ENCODE peak calls at places on chromosomes 11 and 22, in ten cellular contexts. O is sigmoid colon, A is tibial artery, Q is fibroblast of the aortic adventitia, F is kidney epithelial cell, V is fibroblast of pulmonary artery, R is NB4, E is omental fat pad, M is lower leg skin, C is body of pancreas. D is an unnamed sample.

GRCh38 chr11:35590412-35590811 is 27.8 kb upstream of the FJX1 start:
- DNase-seq in V (no peak), R (no peak), A (no peak), F (no peak), O (no peak), E (no peak), C (no peak), M (no peak), Q (peak), D (no peak)

GRCh38 chr22:17884951-17885350 is 110.7 kb upstream of the BID start:
- DNase-seq in A (no peak), V (no peak), R (no peak), E (no peak), M (no peak), Q (no peak), C (no peak), F (no peak), O (no peak), D (no peak)

GRCh38 chr22:22087854-22088657 is 105.5 kb upstream of the TOP3B start:
- DNase-seq in R (no peak), Q (no peak), F (no peak), A (no peak), E (no peak), M (no peak), C (no peak), V (no peak), O (no peak), D (no peak)

GRCh38 chr11:68796779-68797178 is 44.9 kb downstream of the CPT1A start:
- DNase-seq in R (no peak), F (no peak), M (no peak), V (no peak), E (no peak), C (no peak), A (no peak), Q (no peak), O (no peak), D (no peak)

GRCh38 chr11:118027694-118028093 is 41.5 kb downstream of the IL10RA start:
- DNase-seq in R (no peak), Q (no peak), A (no peak), E (no peak), V (no peak), C (no peak), M (no peak), O (no peak), F (no peak), D (no peak)

GRCh38 chr11:117179048-117179999 is 781 bp downstream of the SIDT2 start:
- DNase-seq in V (peak), O (peak), E (peak), Q (peak), A (no peak), R (peak), M (no peak), C (no peak), F (no peak), D (peak)

GRCh38 chr11:110086892-110087309 is 6.3 kb upstream of the ZC3H12C start:
- DNase-seq in F (no peak), Q (peak), M (peak), O (no peak), C (peak), R (no peak), A (peak), V (peak), E (no peak), D (no peak)

GRCh38 chr11:57539342-57539741 is 1.9 kb downstream of the SMTNL1 start:
- DNase-seq in E (no peak), O (no peak), R (no peak), M (no peak), Q (no peak), F (no peak), C (no peak), A (no peak), V (no peak), D (no peak)

GRCh38 chr11:15006139-15006759 is 34.1 kb upstream of the CALCA start:
- DNase-seq in R (peak), E (no peak), C (no peak), V (peak), Q (peak), O (no peak), A (no peak), M (no peak), F (peak), D (no peak)

GRCh38 chr22:32725369-32725988 is 76.0 kb upstream of the TIMP3 start:
- DNase-seq in E (no peak), C (no peak), F (no peak), Q (no peak), M (no peak), R (no peak), O (no peak), A (no peak), V (no peak), D (no peak)

GRCh38 chr11:114195981-114196731 is 100.0 kb upstream of the NNMT start:
- DNase-seq in M (no peak), Q (peak), E (no peak), R (peak), F (no peak), V (peak), A (no peak), O (no peak), C (peak), D (no peak)

GRCh38 chr11:59708537-59708936 is 5.1 kb downstream of the OR10V1 start:
- DNase-seq in Q (no peak), V (no peak), M (no peak), E (no peak), R (no peak), F (no peak), C (no peak), A (no peak), O (no peak), D (no peak)

GRCh38 chr11:88338223-88338661 is 706 bp upstream of the CTSC start:
- DNase-seq in O (peak), R (peak), M (peak), Q (peak), E (no peak), V (peak), A (peak), F (no peak), C (peak), D (peak)

GRCh38 chr11:130383363-130384168 is 44.8 kb downstream of the ADAMTS8 start:
- DNase-seq in M (no peak), O (no peak), A (no peak), V (peak), F (peak), R (peak), E (no peak), C (no peak), Q (peak), D (no peak)

GRCh38 chr11:118241191-118242098 is 10.7 kb downstream of the MPZL3 start:
- DNase-seq in R (peak), O (no peak), V (peak), E (no peak), F (no peak), A (no peak), C (peak), Q (peak), M (no peak), D (peak)

GRCh38 chr11:106021967-106022794 is at the start of gene MSANTD4:
- DNase-seq in O (peak), A (peak), E (peak), R (peak), M (peak), V (peak), Q (peak), F (peak), C (peak), D (peak)
- TF ChIP-seq CTCF in O (no peak), A (peak), E (no peak), R (no peak), M (no peak), V (no peak), Q (no peak), F (no peak), C (no peak), D (no peak)

DNA sequence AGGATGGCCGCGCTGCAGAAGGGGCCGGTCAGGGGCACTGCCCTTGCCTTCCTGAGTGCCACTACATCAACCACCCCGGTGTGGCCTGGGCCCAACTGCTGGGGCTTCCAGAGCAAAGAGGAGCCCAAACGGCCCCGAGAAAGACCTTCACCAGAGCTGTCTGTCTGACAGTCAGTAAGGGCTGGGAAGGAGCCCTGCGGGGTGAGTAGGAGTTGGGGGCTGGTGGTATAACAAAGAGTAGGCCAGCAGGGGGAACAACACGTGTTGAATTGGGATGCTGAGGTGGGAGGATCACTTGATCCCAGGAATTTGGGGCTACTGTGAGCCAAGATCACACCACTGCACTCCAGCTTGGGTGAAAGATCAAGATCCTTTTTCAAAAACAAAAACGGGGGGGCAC is 3.9 kb downstream of the GSTT4 start:
- DNase-seq in Q (no peak), R (no peak), F (no peak), O (no peak), A (no peak), E (no peak), V (no peak), C (no peak), M (no peak), D (no peak)
- TF ChIP-seq CTCF in Q (no peak), R (no peak), F (no peak), O (no peak), A (no peak), E (no peak), V (no peak), C (no peak), M (no peak), D (no peak)

GRCh38 chr11:64331569-64332371 is 8.2 kb upstream of the CCDC88B start:
- DNase-seq in O (peak), C (peak), V (peak), M (no peak), Q (peak), E (peak), F (peak), A (peak), R (peak), D (peak)

GRCh38 chr11:64327338-64327737 is 9.4 kb downstream of the PRDX5 start:
- DNase-seq in A (no peak), R (no peak), E (no peak), O (no peak), F (no peak), Q (no peak), V (no peak), M (no peak), C (no peak), D (no peak)

GRCh38 chr11:64333556-64333955 is 6.4 kb upstream of the CCDC88B start:
- DNase-seq in Q (no peak), F (no peak), A (no peak), V (no peak), C (no peak), R (no peak), O (no peak), M (no peak), E (no peak), D (no peak)

GRCh38 chr11:64327993-64328392 is 10.1 kb downstream of the PRDX5 start:
- DNase-seq in F (no peak), V (no peak), E (no peak), C (no peak), R (no peak), O (no peak), A (no peak), M (no peak), Q (no peak), D (no peak)

DNA sequence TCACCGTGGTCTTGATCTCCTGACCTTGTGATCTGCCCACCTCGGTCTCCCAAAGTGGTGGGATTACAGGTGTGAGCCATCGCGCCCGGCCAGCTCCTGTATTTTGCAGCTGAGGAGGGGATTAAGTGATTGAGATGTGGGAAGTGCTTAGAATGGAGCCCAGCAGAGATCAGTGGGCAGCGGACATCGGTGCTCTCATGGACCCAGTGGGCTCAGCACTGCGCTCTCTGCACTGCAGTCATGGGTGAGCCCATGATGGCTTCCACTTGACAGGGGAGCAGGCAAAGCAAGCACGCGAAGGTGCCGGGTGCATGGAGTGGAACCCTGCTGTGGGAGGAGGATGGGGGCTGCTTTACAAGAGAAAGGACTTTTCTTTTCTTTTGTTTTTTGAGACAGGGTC is 9.1 kb upstream of the CCDC88B start:
- DNase-seq in M (no peak), E (no peak), C (no peak), V (no peak), Q (no peak), R (no peak), F (no peak), O (no peak), A (no peak), D (no peak)
- TF ChIP-seq CTCF in M (no peak), E (no peak), C (no peak), V (no peak), Q (no peak), R (no peak), F (no peak), O (no peak), A (no peak), D (no peak)

GRCh38 chr22:24707477-24707816 is 67.1 kb downstream of the PIWIL3 start:
- DNase-seq in Q (no peak), C (no peak), O (no peak), V (no peak), A (no peak), F (no peak), E (no peak), R (peak), M (no peak), D (no peak)
- TF ChIP-seq CTCF in Q (no peak), C (no peak), O (no peak), V (no peak), A (no peak), F (peak), E (no peak), R (no peak), M (no peak), D (no peak)

D was measured in natural killer cell.